ENCODE peak calls at places on chromosome 17, in eight cellular contexts. L, J, R, F, I, W, Q and P are unnamed samples.

GRCh38 chr17:36212958-36213357 is 2.1 kb downstream of the CCL4L2 start:
- DNase-seq in F (no peak), L (no peak), Q (no peak), W (no peak), R (no peak), J (no peak), I (no peak), P (no peak)

GRCh38 chr17:29615048-29615385 is 7.7 kb downstream of the CORO6 start:
- DNase-seq in Q (no peak), L (no peak), W (no peak), R (no peak), I (no peak), J (no peak), F (no peak), P (no peak)

GRCh38 chr17:5902671-5903070 is 167.5 kb upstream of the WSCD1 start:
- DNase-seq in Q (no peak), F (no peak), I (no peak), R (peak; percentile 50), L (no peak), J (no peak), W (no peak), P (no peak)

GRCh38 chr17:36941265-36942021 is 4.2 kb downstream of the LHX1 start:
- DNase-seq in R (no peak), Q (no peak), W (no peak), F (no peak), J (no peak), L (no peak), I (no peak), P (no peak)

GRCh38 chr17:82698974-82699442 is 510 bp upstream of the RAB40B start:
- DNase-seq in R (no peak), L (no peak), F (no peak), I (no peak), J (no peak), W (no peak), Q (no peak), P (no peak)

GRCh38 chr17:81160306-81160705 is 5.0 kb upstream of the PVALEF start:
- DNase-seq in J (peak; percentile 40), I (no peak), W (no peak), R (no peak), F (no peak), L (no peak), Q (no peak), P (no peak)

GRCh38 chr17:78131172-78132085 is 858 bp downstream of the TMC8 start:
- DNase-seq in Q (no peak), J (no peak), L (no peak), F (no peak), I (no peak), W (no peak), R (no peak), P (no peak)

GRCh38 chr17:81139428-81139827 is 25.9 kb upstream of the PVALEF start:
- DNase-seq in W (no peak), R (no peak), L (no peak), F (no peak), I (no peak), J (no peak), Q (no peak), P (no peak)

GRCh38 chr17:4715071-4715749 is 4.8 kb downstream of the ARRB2 start:
- DNase-seq in F (no peak), L (no peak), I (no peak), J (no peak), R (no peak), W (no peak), Q (no peak), P (no peak)

GRCh38 chr17:38914741-38915638 is 10.4 kb upstream of the LASP1NB start:
- DNase-seq in L (no peak), F (peak; percentile 45), I (no peak), Q (no peak), J (no peak), W (no peak), R (no peak), P (no peak)

GRCh38 chr17:57674894-57675293 is 70.2 kb downstream of the CCDC182 start:
- DNase-seq in F (no peak), L (no peak), Q (no peak), W (no peak), J (no peak), I (no peak), R (no peak), P (no peak)

GRCh38 chr17:55580596-55581133 is 69.4 kb upstream of the SMIM36 start:
- DNase-seq in Q (no peak), W (no peak), J (no peak), I (no peak), F (no peak), R (no peak), L (no peak), P (no peak)

GRCh38 chr17:82400830-82401229 is 17.3 kb upstream of the HEXD start:
- DNase-seq in J (peak; percentile 48), R (no peak), Q (no peak), W (no peak), F (no peak), I (peak; percentile 15), L (no peak), P (no peak)

GRCh38 chr17:58986005-58986404 is 120.7 kb downstream of the TRIM37 start:
- DNase-seq in I (no peak), L (no peak), J (no peak), Q (no peak), F (no peak), W (no peak), R (no peak), P (no peak)

GRCh38 chr17:48529191-48529979 is 1.4 kb downstream of the HOXB1 start:
- DNase-seq in I (no peak), R (no peak), Q (no peak), W (no peak), J (no peak), F (no peak), L (no peak), P (no peak)

GRCh38 chr17:80431246-80432195 is 16.6 kb downstream of the ENDOV start:
- DNase-seq in I (no peak), J (no peak), Q (no peak), W (no peak), L (no peak), R (no peak), F (no peak), P (no peak)

GRCh38 chr17:31252741-31253140 is 44.3 kb downstream of the OMG start:
- DNase-seq in L (no peak), W (no peak), F (no peak), Q (no peak), R (no peak), J (no peak), I (no peak), P (no peak)

GRCh38 chr17:68457168-68457538 is at the start of gene WIPI1:
- DNase-seq in F (no peak), W (no peak), J (peak; percentile 54), Q (no peak), L (peak; percentile 68), R (no peak), I (no peak), P (no peak)

GRCh38 chr17:83203073-83203471 is 123.7 kb downstream of the METRNL start:
- DNase-seq in J (peak; percentile 91), I (no peak), W (no peak), F (peak; percentile 53), R (no peak), L (no peak), Q (peak; percentile 87), P (no peak)

GRCh38 chr17:76261421-76262215 is 3.5 kb upstream of the UBALD2 start:
- DNase-seq in W (no peak), F (no peak), J (no peak), Q (no peak), R (no peak), L (no peak), I (no peak), P (no peak)

GRCh38 chr17:18985475-18985874 is 19.1 kb downstream of the FAM83G start:
- DNase-seq in J (no peak), L (no peak), I (no peak), Q (no peak), R (no peak), W (no peak), F (no peak), P (no peak)

GRCh38 chr17:42708588-42708987 is 26.3 kb downstream of the CNTNAP1 start:
- DNase-seq in J (no peak), R (no peak), W (no peak), I (no peak), L (no peak), Q (no peak), F (no peak), P (no peak)

GRCh38 chr17:7552621-7553051 is 3.8 kb downstream of the TNFSF12 start:
- DNase-seq in R (no peak), F (no peak), I (no peak), Q (no peak), L (no peak), W (no peak), J (peak; percentile 35), P (no peak)

GRCh38 chr17:35368086-35368824 is 5.2 kb downstream of the SLFN11 start:
- DNase-seq in W (no peak), Q (no peak), F (no peak), L (no peak), R (no peak), J (peak; percentile 43), I (no peak), P (no peak)